ENCODE peak calls at places on chromosomes 1 and 21, in four cellular contexts. C is lower leg skin, R is osteocyte, F is upper lobe of right lung. V is an unnamed sample.

GRCh38 chr1:201447911-201448871 is 20.8 kb downstream of the PHLDA3 start:
- DNase-seq in R (no peak), C (no peak), F (peak), V (peak)

GRCh38 chr1:88731475-88731874 is 47.4 kb downstream of the PKN2 start:
- DNase-seq in C (peak), F (no peak), R (no peak), V (no peak)

GRCh38 chr1:94743866-94744265 is 76.3 kb upstream of the SLC44A3 start:
- DNase-seq in F (no peak), R (no peak), C (no peak), V (no peak)

GRCh38 chr1:219123041-219123440 is 50.6 kb upstream of the LYPLAL1 start:
- DNase-seq in C (peak), R (no peak), F (no peak), V (no peak)

GRCh38 chr1:35532497-35533226 is 24.5 kb downstream of the KIAA0319L start:
- DNase-seq in C (no peak), F (no peak), R (no peak), V (no peak)

GRCh38 chr1:234836045-234836681 is 226.2 kb upstream of the IRF2BP2 start:
- DNase-seq in F (no peak), C (no peak), R (no peak), V (no peak)

GRCh38 chr1:101309334-101310221 is 72.8 kb downstream of the S1PR1 start:
- DNase-seq in F (peak), C (no peak), R (no peak), V (no peak)

GRCh38 chr21:21051109-21052055 is 53.2 kb downstream of the NCAM2 start:
- DNase-seq in R (no peak), C (no peak), F (no peak), V (no peak)

GRCh38 chr1:44802306-44803061 is 2.3 kb downstream of the PLK3 start:
- DNase-seq in C (no peak), R (no peak), F (peak), V (no peak)

DNA sequence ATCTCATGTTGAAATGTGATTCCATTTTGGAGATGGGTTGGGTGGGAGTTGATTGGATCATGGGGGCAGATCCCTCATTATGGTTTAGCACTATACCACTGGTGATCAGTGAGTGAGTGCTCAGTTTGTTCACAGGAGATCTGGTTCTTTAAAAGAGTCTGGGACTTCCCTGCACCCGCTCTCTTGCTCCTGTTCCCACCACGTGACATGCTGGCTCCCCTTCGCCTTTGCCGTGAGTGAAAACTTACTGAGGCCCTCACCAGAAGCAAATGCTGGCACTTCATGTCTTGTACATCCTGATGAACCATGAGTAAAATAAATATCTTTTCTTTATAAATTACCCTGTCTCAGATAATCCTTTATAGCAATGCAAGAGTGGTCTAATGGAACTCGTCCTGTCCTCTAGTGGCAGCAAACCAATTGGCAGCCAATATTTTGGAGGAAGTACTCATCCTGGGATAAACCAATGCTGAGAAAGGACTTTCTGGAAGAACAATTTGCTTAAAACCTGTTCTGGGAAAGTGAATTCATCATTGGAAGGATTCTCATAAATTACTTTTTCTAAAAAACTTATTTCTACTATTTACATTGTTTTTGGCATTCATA is 27.8 kb upstream of the CYP4A11 start:
- DNase-seq in C (no peak), R (no peak), F (no peak), V (no peak)
- TF ChIP-seq CTCF in C (no peak), R (no peak), F (peak), V (no peak)

GRCh38 chr1:30863955-30864604 is 44.5 kb downstream of the SDC3 start:
- DNase-seq in C (no peak), R (no peak), F (no peak), V (no peak)
- TF ChIP-seq CTCF in C (no peak), R (no peak), F (no peak), V (no peak)

GRCh38 chr1:114219247-114219872 is 65.7 kb upstream of the SYT6 start:
- DNase-seq in C (no peak), F (no peak), R (no peak), V (no peak)
- TF ChIP-seq CTCF in C (no peak), F (no peak), R (peak), V (no peak)

GRCh38 chr1:52904590-52905375 is 16.8 kb downstream of the ECHDC2 start:
- DNase-seq in R (no peak), F (no peak), C (no peak), V (no peak)

GRCh38 chr1:52906135-52906603 is 15.4 kb downstream of the ECHDC2 start:
- DNase-seq in F (no peak), R (no peak), C (no peak), V (no peak)

GRCh38 chr1:52905376-52905698 is 16.2 kb downstream of the ECHDC2 start:
- DNase-seq in F (no peak), R (no peak), C (no peak), V (no peak)

GRCh38 chr1:52899445-52899894 is 22.1 kb downstream of the ECHDC2 start:
- DNase-seq in R (no peak), F (no peak), C (no peak), V (no peak)

GRCh38 chr1:52901384-52901783 is 20.2 kb downstream of the ECHDC2 start:
- DNase-seq in R (no peak), F (no peak), C (no peak), V (no peak)
- TF ChIP-seq CTCF in R (no peak), F (no peak), C (no peak), V (no peak)

GRCh38 chr1:160726498-160727391 is 12.3 kb upstream of the SLAMF7 start:
- DNase-seq in R (no peak), C (peak), F (no peak), V (no peak)

GRCh38 chr1:160726114-160726497 is 12.9 kb upstream of the SLAMF7 start:
- DNase-seq in C (no peak), F (no peak), R (no peak), V (no peak)

GRCh38 chr1:160722726-160723125 is 11.1 kb upstream of the CD48 start:
- DNase-seq in F (no peak), R (no peak), C (no peak), V (no peak)

GRCh38 chr1:160723332-160723731 is 11.7 kb upstream of the CD48 start:
- DNase-seq in F (no peak), R (no peak), C (no peak), V (no peak)

DNA sequence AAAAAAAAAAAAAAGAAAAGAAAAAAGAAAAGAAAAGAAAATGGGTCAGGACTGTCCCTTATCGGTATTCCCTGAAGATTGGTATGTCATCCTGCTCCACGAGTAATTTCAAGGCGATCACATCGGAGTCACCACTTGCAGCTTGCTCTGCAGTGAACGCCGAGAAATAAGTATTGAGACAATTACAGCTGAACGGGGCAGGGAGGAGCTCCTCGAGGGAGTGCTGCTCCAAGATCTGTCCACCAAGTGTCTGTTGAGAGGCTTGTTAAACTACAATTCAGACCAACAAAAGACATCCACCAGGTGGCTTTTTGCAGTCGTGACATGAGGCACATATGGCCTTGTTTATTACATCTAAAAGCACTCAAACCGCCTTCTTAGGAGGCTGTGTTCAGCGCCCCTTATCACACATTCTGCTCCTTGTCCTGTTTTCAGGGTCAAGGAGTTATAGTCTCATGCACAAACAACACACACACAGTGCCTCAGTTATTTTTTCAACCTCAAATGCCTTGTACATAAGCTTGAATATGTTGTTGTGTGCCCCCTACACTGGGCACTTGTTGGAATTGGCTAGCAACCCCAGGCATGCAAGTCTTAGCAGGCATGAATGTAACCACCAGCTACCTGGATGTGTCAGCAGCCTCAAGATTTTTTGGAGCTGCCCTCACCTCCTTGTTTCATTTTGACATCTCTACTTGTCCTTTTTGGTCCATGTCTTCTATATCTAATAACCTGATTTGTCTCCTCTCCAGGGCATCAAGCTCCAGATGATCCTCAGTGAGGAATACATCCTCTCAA is 13.0 kb upstream of the CD48 start:
- DNase-seq in R (no peak), C (no peak), F (no peak), V (no peak)
- TF ChIP-seq CTCF in R (no peak), C (no peak), F (no peak), V (no peak)

DNA sequence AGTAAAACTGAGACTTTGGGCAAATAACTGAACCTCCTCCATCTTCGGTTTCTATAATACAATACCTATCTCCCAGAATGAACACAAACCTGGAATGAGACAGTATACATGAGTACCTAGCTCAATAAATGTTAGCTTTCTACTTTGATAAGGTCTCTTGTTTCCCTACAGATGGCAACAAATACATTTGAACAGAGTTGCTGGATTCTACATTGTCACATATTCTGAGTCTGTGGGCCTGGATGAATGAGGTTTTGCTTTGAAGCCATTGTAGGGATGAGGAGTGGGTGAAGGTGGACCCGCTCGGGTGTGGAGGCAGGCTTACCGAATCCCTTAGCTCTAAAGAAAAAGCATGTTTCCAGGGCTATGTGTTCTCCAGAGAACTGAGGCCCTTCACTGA is 13.9 kb upstream of the FYB2 start:
- DNase-seq in C (no peak), F (no peak), R (no peak), V (no peak)
- TF ChIP-seq CTCF in C (no peak), F (no peak), R (no peak), V (no peak)

V was measured in omental fat pad.